ENCODE peak calls at places on chromosome 11, in four cellular contexts. I is uterus, C is neural progenitor cell, M is mucosa of descending colon. P is an unnamed sample.

GRCh38 chr11:1030556-1030955 is 6.0 kb downstream of the MUC6 start:
- DNase-seq in C (no peak), I (no peak), M (no peak), P (no peak)

GRCh38 chr11:83681045-83681781 is 395.0 kb upstream of the CCDC90B start:
- DNase-seq in M (no peak), C (peak; percentile 60), I (no peak), P (no peak)

GRCh38 chr11:120217941-120218694 is 7.3 kb downstream of the OAF start:
- DNase-seq in I (no peak), M (peak; percentile 43), C (peak; percentile 69), P (no peak)

GRCh38 chr11:123483465-123483864 is 53.4 kb downstream of the GRAMD1B start:
- DNase-seq in I (no peak), C (no peak), M (no peak), P (no peak)

GRCh38 chr11:36411202-36411640 is 98.9 kb downstream of the TRAF6 start:
- DNase-seq in I (no peak), M (no peak), C (no peak), P (no peak)

GRCh38 chr11:75654314-75654713 is 14.5 kb downstream of the MAP6 start:
- DNase-seq in C (no peak), M (no peak), I (no peak), P (no peak)

GRCh38 chr11:33043221-33043833 is 4.0 kb downstream of the TCP11L1 start:
- DNase-seq in C (no peak), I (no peak), M (no peak), P (no peak)

GRCh38 chr11:3954448-3955298 is 99.2 kb downstream of the STIM1 start:
- DNase-seq in M (no peak), I (no peak), C (no peak), P (no peak)

GRCh38 chr11:103395612-103396011 is 286.4 kb downstream of the DYNC2H1 start:
- DNase-seq in M (no peak), C (no peak), I (no peak), P (no peak)

GRCh38 chr11:56103210-56103737 is at the start of gene OR8H2:
- DNase-seq in I (no peak), C (no peak), M (no peak), P (no peak)

GRCh38 chr11:13220148-13220547 is 57.4 kb upstream of the BMAL1 start:
- DNase-seq in M (no peak), I (no peak), C (no peak), P (no peak)

GRCh38 chr11:62664405-62665074 is 470 bp downstream of the C11orf98 start:
- DNase-seq in C (no peak), I (peak; percentile 38), M (no peak), P (peak; percentile 86)

GRCh38 chr11:92136792-92137191 is 87.8 kb upstream of the FAT3 start:
- DNase-seq in C (peak; percentile 40), M (no peak), I (no peak), P (no peak)

GRCh38 chr11:128194226-128194625 is 393.1 kb downstream of the ETS1 start:
- DNase-seq in I (no peak), C (no peak), M (no peak), P (no peak)

GRCh38 chr11:71115770-71116434 is 136.5 kb downstream of the SHANK2 start:
- DNase-seq in M (no peak), C (no peak), I (no peak), P (peak; percentile 22)

GRCh38 chr11:30585892-30586250 is 282 bp downstream of the MPPED2 start:
- DNase-seq in I (peak; percentile 44), C (peak; percentile 84), M (no peak), P (peak; percentile 75)

GRCh38 chr11:111305403-111305802 is 7.1 kb downstream of the POU2AF3 start:
- DNase-seq in C (no peak), I (no peak), M (no peak), P (no peak)

GRCh38 chr11:8092587-8093424 is 11.8 kb downstream of the TUB start:
- DNase-seq in M (peak; percentile 54), C (peak; percentile 77), I (peak; percentile 77), P (no peak)

GRCh38 chr11:59574467-59574866 is 41.1 kb downstream of the OSBP start:
- DNase-seq in M (no peak), I (no peak), C (no peak), P (no peak)

GRCh38 chr11:124799384-124800225 is 601 bp downstream of the MSANTD2 start:
- DNase-seq in C (peak; percentile 87), I (no peak), M (peak; percentile 67), P (peak; percentile 87)

GRCh38 chr11:72716291-72716690 is 35.9 kb downstream of the ARAP1 start:
- DNase-seq in C (no peak), I (no peak), M (no peak), P (peak; percentile 35)

GRCh38 chr11:128058580-128059208 is 528.7 kb downstream of the ETS1 start:
- DNase-seq in I (no peak), C (no peak), M (no peak), P (no peak)

GRCh38 chr11:78071717-78072116 is 7.9 kb downstream of the NDUFC2 start:
- DNase-seq in M (no peak), C (no peak), I (no peak), P (no peak)

GRCh38 chr11:118522571-118523072 is 4.7 kb upstream of the TTC36 start:
- DNase-seq in C (peak; percentile 55), I (no peak), M (no peak), P (no peak)

GRCh38 chr11:65479184-65480145 is 19.4 kb upstream of the MALAT1 start:
- DNase-seq in C (peak; percentile 74), I (peak; percentile 92), M (peak; percentile 55), P (peak; percentile 76)
- H3K4me1 ChIP-seq in C (peaks cover 30% of the 10 kb centered on the region), I (peaks cover 13% of the 10 kb centered on the region), M (peaks cover 29% of the 10 kb centered on the region), P (peaks cover 11% of the 10 kb centered on the region)

GRCh38 chr11:47991894-47992293 is 11.5 kb downstream of the PTPRJ start:
- DNase-seq in M (no peak), I (no peak), C (no peak), P (no peak)

GRCh38 chr11:47991266-47991830 is 11.0 kb downstream of the PTPRJ start:
- DNase-seq in M (peak; percentile 61), I (no peak), C (peak; percentile 26), P (peak; percentile 83)

GRCh38 chr11:47987781-47988180 is 7.4 kb downstream of the PTPRJ start:
- DNase-seq in I (no peak), C (no peak), M (peak; percentile 53), P (no peak)

GRCh38 chr11:47987310-47987709 is 7.0 kb downstream of the PTPRJ start:
- DNase-seq in M (no peak), I (no peak), C (no peak), P (peak; percentile 14)

GRCh38 chr11:47989779-47990178 is 9.4 kb downstream of the PTPRJ start:
- DNase-seq in M (no peak), I (no peak), C (no peak), P (no peak)
- H3K4me1 ChIP-seq in M (peaks cover 53% of the 10 kb centered on the region), I (no peaks in the 10 kb centered on the region), C (peaks cover 8% of the 10 kb centered on the region), P (peaks cover 26% of the 10 kb centered on the region)

GRCh38 chr11:76767659-76768058 is 15.5 kb upstream of the TSKU start:
- DNase-seq in I (no peak), M (no peak), C (no peak), P (no peak)
- H3K4me1 ChIP-seq in I (peaks cover 18% of the 10 kb centered on the region), M (peaks cover 61% of the 10 kb centered on the region), C (peaks cover 41% of the 10 kb centered on the region), P (peaks cover 47% of the 10 kb centered on the region)

GRCh38 chr11:66341502-66342126 is 3.3 kb downstream of the BRMS1 start:
- DNase-seq in M (peak; percentile 18), C (no peak), I (no peak), P (peak; percentile 51)

GRCh38 chr11:66339686-66340483 is 3.7 kb upstream of the RIN1 start:
- DNase-seq in I (no peak), C (no peak), M (peak; percentile 25), P (peak; percentile 48)

GRCh38 chr11:66343176-66343575 is 1.7 kb downstream of the BRMS1 start:
- DNase-seq in M (no peak), C (no peak), I (no peak), P (peak; percentile 20)

GRCh38 chr11:66339163-66339675 is 3.0 kb upstream of the RIN1 start:
- DNase-seq in C (no peak), M (peak; percentile 15), I (no peak), P (peak; percentile 50)

DNA sequence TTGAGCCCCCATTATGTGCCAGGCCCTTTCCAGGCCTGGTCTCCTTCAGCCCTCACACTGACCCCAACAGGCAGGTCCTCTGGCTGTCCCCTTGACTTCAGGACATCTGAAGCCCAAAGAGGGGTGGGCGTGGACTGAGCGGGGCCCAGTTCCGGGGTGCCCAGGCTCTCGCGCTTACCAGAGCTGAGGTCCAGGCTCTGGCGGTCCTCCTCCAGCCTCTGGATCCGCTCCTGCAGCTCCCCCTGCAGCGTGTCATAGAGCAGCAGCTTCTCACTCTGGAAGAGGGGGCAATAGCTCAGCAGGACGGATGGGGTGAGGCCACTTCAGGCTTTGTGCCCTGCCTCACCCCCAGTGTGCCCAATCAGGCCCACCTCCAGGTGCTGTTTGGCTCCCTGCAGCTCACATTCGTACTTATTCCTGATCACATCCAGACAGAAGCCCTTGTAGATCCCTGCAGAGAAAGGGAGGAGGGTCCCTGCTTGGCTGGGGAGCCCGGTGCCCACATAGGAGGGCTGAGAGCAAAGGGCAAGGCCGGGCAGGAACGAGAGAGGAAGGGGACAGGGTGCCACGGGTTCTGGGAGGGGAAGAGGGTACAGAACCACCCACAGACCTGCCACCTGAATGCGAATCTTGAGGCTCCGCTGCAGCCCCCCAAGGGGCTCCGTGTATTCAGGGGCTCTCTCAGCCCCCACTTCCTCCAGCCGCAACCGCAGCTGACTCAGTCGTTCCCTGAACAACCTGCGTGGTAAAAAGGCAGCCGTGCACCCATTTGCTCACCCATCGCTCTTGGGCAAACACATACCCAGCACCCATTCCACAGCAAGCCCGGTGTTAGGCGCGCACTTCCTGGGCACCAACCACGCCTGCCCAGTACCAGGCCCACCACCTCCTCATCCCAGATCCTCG is 4.1 kb downstream of the BRMS1 start:
- DNase-seq in I (no peak), C (no peak), M (peak; percentile 18), P (peak; percentile 60)
- H3K4me1 ChIP-seq in I (peaks cover 5% of the 10 kb centered on the region), C (peaks cover 23% of the 10 kb centered on the region), M (peaks cover 27% of the 10 kb centered on the region), P (peaks cover 20% of the 10 kb centered on the region)

GRCh38 chr11:96145163-96145585 is 197.8 kb downstream of the MAML2 start:
- DNase-seq in I (no peak), M (no peak), C (no peak), P (no peak)

GRCh38 chr11:96144553-96144952 is 198.4 kb downstream of the MAML2 start:
- DNase-seq in M (no peak), I (no peak), C (no peak), P (no peak)

GRCh38 chr11:96141649-96142048 is 201.3 kb downstream of the MAML2 start:
- DNase-seq in I (no peak), C (no peak), M (no peak), P (peak; percentile 60)

GRCh38 chr11:96139692-96140091 is 203.3 kb downstream of the MAML2 start:
- DNase-seq in I (no peak), C (no peak), M (no peak), P (no peak)

DNA sequence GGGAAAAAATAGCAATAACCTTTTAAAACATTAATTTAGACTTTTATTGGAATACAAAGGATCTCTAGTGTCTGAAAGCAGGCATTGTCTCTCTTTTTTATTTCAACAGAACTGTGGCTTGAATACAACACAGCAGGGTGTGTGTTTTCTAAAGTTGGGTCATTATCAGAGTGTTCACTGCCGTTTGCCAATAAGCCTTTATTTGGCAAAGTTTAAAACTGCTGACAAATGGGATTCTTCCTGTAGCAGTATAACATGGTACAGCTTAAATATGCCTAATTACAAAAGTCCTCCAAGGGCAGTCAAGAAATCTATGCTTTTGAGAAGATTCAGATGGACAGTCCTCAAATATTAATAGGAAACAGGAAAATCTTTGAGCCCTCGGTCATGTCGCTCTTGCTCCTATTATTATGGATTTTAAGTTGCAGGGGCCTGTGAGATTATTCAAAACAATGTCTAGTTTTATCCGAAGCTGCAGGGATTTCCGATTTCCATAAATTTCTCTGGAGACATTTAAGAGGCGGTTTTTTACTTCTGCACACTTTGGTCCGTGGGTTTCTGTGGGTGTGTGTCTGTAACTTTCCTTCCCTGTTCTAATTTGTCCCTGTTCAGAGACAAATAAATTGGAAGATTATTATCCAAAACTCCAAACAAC is 199.9 kb downstream of the MAML2 start:
- DNase-seq in M (no peak), I (no peak), C (peak; percentile 58), P (no peak)
- H3K4me1 ChIP-seq in M (no peaks in the 10 kb centered on the region), I (peaks cover 6% of the 10 kb centered on the region), C (peaks cover 33% of the 10 kb centered on the region), P (peaks cover 2% of the 10 kb centered on the region)

P was measured in kidney.